ENCODE peak calls at places on chromosomes 12 and 14, in ten cellular contexts. E is posterior cingulate gyrus; J is nephron progenitor cell; C is central memory CD4-positive, alpha-beta T cell; I is stimulated activated CD4-positive, alpha-beta T cell treated with anti-CD3 and anti-CD28 coated beads, Interleukin-4, amount 100 ng/mL, for 24 hours; X is Panc1; G is stimulated activated CD8-positive, alpha-beta memory T cell treated with anti-CD3 and anti-CD28 coated beads, Interleukin-12 subunit alpha, Interleukin-12 subunit beta, amount 100 ng/mL, for 4 hours; Q is neural crest cell; M is hypothalamus; F is AG09319. W is an unnamed sample.

GRCh38 chr12:128570191-128571065 is 253.3 kb downstream of the SLC15A4 start:
- DNase-seq in E (no peak), J (no peak), C (peak; percentile 0), I (no peak), X (no peak), G (no peak), Q (no peak), M (no peak), F (no peak), W (peak; percentile 18)

GRCh38 chr12:49288412-49288853 is 6.5 kb upstream of the PRPH start:
- DNase-seq in E (peak; percentile 86), J (peak; percentile 67), C (peak; percentile 63), I (peak; percentile 74), X (no peak), G (peak; percentile 36), Q (peak; percentile 67), M (no peak), F (no peak), W (peak; percentile 60)

GRCh38 chr12:40312982-40313576 is 88.3 kb downstream of the LRRK2 start:
- DNase-seq in E (no peak), J (no peak), C (no peak), I (no peak), X (no peak), G (no peak), Q (no peak), M (no peak), F (peak; percentile 4), W (no peak)

GRCh38 chr14:50677527-50678063 is 9.5 kb upstream of the SAV1 start:
- DNase-seq in E (no peak), J (no peak), C (no peak), I (no peak), X (no peak), G (no peak), Q (no peak), M (no peak), F (no peak), W (no peak)

GRCh38 chr14:76729953-76730505 is 31.2 kb upstream of the VASH1 start:
- DNase-seq in E (no peak), J (no peak), C (no peak), I (no peak), X (no peak), G (no peak), Q (no peak), M (no peak), F (no peak), W (no peak)

GRCh38 chr12:31485570-31485969 is 105.4 kb downstream of the DENND5B start:
- DNase-seq in E (no peak), J (no peak), C (no peak), I (no peak), X (no peak), G (no peak), Q (no peak), M (no peak), F (no peak), W (no peak)

GRCh38 chr12:67425394-67425793 is 156.2 kb downstream of the CAND1 start:
- DNase-seq in E (no peak), J (no peak), C (no peak), I (no peak), X (no peak), G (no peak), Q (no peak), M (no peak), F (no peak), W (no peak)

GRCh38 chr12:127272864-127273263 is 994.1 kb upstream of the TMEM132C start:
- DNase-seq in E (no peak), J (no peak), C (no peak), I (no peak), X (no peak), G (no peak), Q (no peak), M (no peak), F (peak; percentile 46), W (no peak)

GRCh38 chr14:33551963-33552362 is 398.9 kb downstream of the EGLN3 start:
- DNase-seq in E (no peak), J (no peak), C (no peak), I (no peak), X (no peak), G (no peak), Q (no peak), M (no peak), F (no peak), W (no peak)

GRCh38 chr12:19801941-19802340 is 362.6 kb downstream of the AEBP2 start:
- DNase-seq in E (no peak), J (no peak), C (no peak), I (no peak), X (no peak), G (no peak), Q (no peak), M (no peak), F (no peak), W (no peak)

GRCh38 chr12:128823216-128823915 is 392 bp downstream of the SLC15A4 start:
- DNase-seq in E (peak; percentile 85), J (peak; percentile 50), C (peak; percentile 7), I (peak; percentile 9), X (no peak), G (no peak), Q (peak; percentile 7), M (no peak), F (no peak), W (peak; percentile 27)

GRCh38 chr12:1799882-1800645 is 20.3 kb upstream of the LRTM2 start:
- DNase-seq in E (peak; percentile 77), J (no peak), C (no peak), I (no peak), X (no peak), G (no peak), Q (no peak), M (no peak), F (no peak), W (no peak)

GRCh38 chr14:37443461-37443860 is 151.6 kb downstream of the FOXA1 start:
- DNase-seq in E (no peak), J (no peak), C (no peak), I (no peak), X (no peak), G (no peak), Q (no peak), M (no peak), F (peak; percentile 20), W (no peak)

W was measured in stimulated activated effector memory CD8-positive, alpha-beta T cell treated with anti-CD3 and anti-CD28 coated beads, Interleukin-12 subunit alpha, Interleukin-12 subunit beta, amount 100 ng/mL, for 72 hours.